ENCODE peak calls at places on chromosomes 6 and 20, in five cellular contexts. B is renal cortical epithelial cell, H is psoas muscle, F is AG09319, Q is posterior vena cava. Y is an unnamed sample.

GRCh38 chr6:42140051-42140450 is 2.4 kb downstream of the C6orf132 start:
- DNase-seq in B (peak), H (peak), F (no peak), Q (no peak), Y (no peak)

GRCh38 chr6:136950436-136950835 is 28.3 kb downstream of the SLC35D3 start:
- DNase-seq in B (no peak), H (no peak), F (no peak), Q (no peak), Y (no peak)

GRCh38 chr6:79719248-79719975 is 88.3 kb downstream of the SH3BGRL2 start:
- DNase-seq in B (peak), H (no peak), F (peak), Q (no peak), Y (no peak)

GRCh38 chr20:42261766-42262165 is 643.6 kb upstream of the CHD6 start:
- DNase-seq in B (no peak), H (no peak), F (no peak), Q (no peak), Y (no peak)

GRCh38 chr20:29873946-29874345 is 1383.5 kb upstream of the DEFB115 start:
- DNase-seq in B (no peak), H (peak), F (no peak), Q (peak), Y (peak)

GRCh38 chr6:148192310-148192709 is 150.3 kb upstream of the SASH1 start:
- DNase-seq in B (peak), H (no peak), F (peak), Q (no peak), Y (no peak)

GRCh38 chr6:157800420-157801237 is 22.4 kb upstream of the SNX9 start:
- DNase-seq in B (peak), H (no peak), F (no peak), Q (no peak), Y (no peak)

GRCh38 chr6:18308070-18308735 is 43.9 kb upstream of the DEK start:
- DNase-seq in B (no peak), H (no peak), F (peak), Q (no peak), Y (no peak)

GRCh38 chr6:15522427-15522826 is 140.4 kb downstream of the DTNBP1 start:
- DNase-seq in B (peak), H (no peak), F (no peak), Q (no peak), Y (no peak)

GRCh38 chr6:150967381-150967780 is 101.9 kb downstream of the MTHFD1L start:
- DNase-seq in B (no peak), H (no peak), F (no peak), Q (no peak), Y (no peak)

GRCh38 chr6:3749390-3749978 is 2.0 kb downstream of the PXDC1 start:
- DNase-seq in B (no peak), H (no peak), F (no peak), Q (no peak), Y (no peak)

GRCh38 chr6:163122365-163122764 is 292.2 kb upstream of the QKI start:
- DNase-seq in B (no peak), H (no peak), F (no peak), Q (no peak), Y (no peak)

GRCh38 chr6:52670502-52671409 is at the start of gene TMEM14A:
- DNase-seq in B (peak), H (peak), F (peak), Q (peak), Y (peak)

GRCh38 chr6:154907293-154907692 is 87.8 kb upstream of the TIAM2 start:
- DNase-seq in B (peak), H (no peak), F (no peak), Q (peak), Y (no peak)

GRCh38 chr6:82169138-82169876 is 78.2 kb downstream of the IBTK start:
- DNase-seq in B (no peak), H (no peak), F (no peak), Q (no peak), Y (no peak)

GRCh38 chr20:46364670-46365482 is 41.5 kb downstream of the ELMO2 start:
- DNase-seq in B (no peak), H (no peak), F (no peak), Q (no peak), Y (no peak)

Y was measured in right atrium auricular region.